ENCODE peak calls at places on chromosomes 5 and 9, in ten cellular contexts. One of them, this sample, is unnamed.
A peak's percentile ranks its signal among the peaks of the same experiment; 100 is the strongest.

GRCh38 chr9:131577005-131578000 is 32.0 kb downstream of the PRRT1B start:
- DNase-seq in dorsolateral prefrontal cortex: no peak
- DNase-seq in AG04449: no peak
- DNase-seq in brain microvascular endothelial cell: no peak
- DNase-seq in transverse colon: no peak
- DNase-seq in suprapubic skin: no peak
- DNase-seq in bronchial epithelial cell: no peak
- DNase-seq in endothelial cell of umbilical vein: no peak
- DNase-seq in A549: no peak
- DNase-seq in fibroblast of the aortic adventitia: no peak
- DNase-seq in this sample: no peak

GRCh38 chr9:110767559-110768063 is 99.0 kb downstream of the MUSK start:
- DNase-seq in dorsolateral prefrontal cortex: no peak
- DNase-seq in AG04449: no peak
- DNase-seq in brain microvascular endothelial cell: peak; percentile 46
- DNase-seq in transverse colon: peak; percentile 28
- DNase-seq in suprapubic skin: no peak
- DNase-seq in bronchial epithelial cell: no peak
- DNase-seq in endothelial cell of umbilical vein: no peak
- DNase-seq in A549: no peak
- DNase-seq in fibroblast of the aortic adventitia: peak; percentile 96
- DNase-seq in this sample: no peak

GRCh38 chr9:107612136-107612535 is 122.6 kb upstream of the KLF4 start:
- DNase-seq in dorsolateral prefrontal cortex: no peak
- DNase-seq in AG04449: no peak
- DNase-seq in brain microvascular endothelial cell: no peak
- DNase-seq in transverse colon: no peak
- DNase-seq in suprapubic skin: peak; percentile 89
- DNase-seq in bronchial epithelial cell: no peak
- DNase-seq in endothelial cell of umbilical vein: no peak
- DNase-seq in A549: no peak
- DNase-seq in fibroblast of the aortic adventitia: peak; percentile 79
- DNase-seq in this sample: no peak

GRCh38 chr9:111056554-111056953 is 18.3 kb upstream of the LPAR1 start:
- DNase-seq in dorsolateral prefrontal cortex: no peak
- DNase-seq in AG04449: no peak
- DNase-seq in brain microvascular endothelial cell: no peak
- DNase-seq in transverse colon: no peak
- DNase-seq in suprapubic skin: no peak
- DNase-seq in bronchial epithelial cell: no peak
- DNase-seq in endothelial cell of umbilical vein: peak; percentile 37
- DNase-seq in A549: no peak
- DNase-seq in fibroblast of the aortic adventitia: peak; percentile 64
- DNase-seq in this sample: no peak

GRCh38 chr9:128192601-128193371 is 1.4 kb upstream of the CIZ1 start:
- DNase-seq in dorsolateral prefrontal cortex: peak; percentile 82
- DNase-seq in AG04449: no peak
- DNase-seq in brain microvascular endothelial cell: peak; percentile 68
- DNase-seq in transverse colon: peak; percentile 92
- DNase-seq in suprapubic skin: peak; percentile 91
- DNase-seq in bronchial epithelial cell: peak; percentile 89
- DNase-seq in endothelial cell of umbilical vein: peak; percentile 95
- DNase-seq in A549: peak; percentile 88
- DNase-seq in fibroblast of the aortic adventitia: peak; percentile 89
- DNase-seq in this sample: peak; percentile 97

GRCh38 chr5:849651-850301 is 1.0 kb downstream of the ZDHHC11 start:
- DNase-seq in dorsolateral prefrontal cortex: no peak
- DNase-seq in AG04449: no peak
- DNase-seq in brain microvascular endothelial cell: no peak
- DNase-seq in transverse colon: no peak
- DNase-seq in suprapubic skin: peak; percentile 54
- DNase-seq in bronchial epithelial cell: no peak
- DNase-seq in endothelial cell of umbilical vein: no peak
- DNase-seq in A549: no peak
- DNase-seq in fibroblast of the aortic adventitia: no peak
- DNase-seq in this sample: peak; percentile 49

GRCh38 chr9:76374702-76375543 is 19.3 kb downstream of the RFK start:
- DNase-seq in dorsolateral prefrontal cortex: no peak
- DNase-seq in AG04449: peak; percentile 63
- DNase-seq in brain microvascular endothelial cell: peak; percentile 80
- DNase-seq in transverse colon: peak; percentile 92
- DNase-seq in suprapubic skin: no peak
- DNase-seq in bronchial epithelial cell: peak; percentile 96
- DNase-seq in endothelial cell of umbilical vein: peak; percentile 96
- DNase-seq in A549: peak; percentile 94
- DNase-seq in fibroblast of the aortic adventitia: peak; percentile 94
- DNase-seq in this sample: peak; percentile 97

GRCh38 chr5:168472329-168472728 is 13.9 kb upstream of the RARS1 start:
- DNase-seq in dorsolateral prefrontal cortex: no peak
- DNase-seq in AG04449: peak; percentile 91
- DNase-seq in brain microvascular endothelial cell: peak; percentile 94
- DNase-seq in transverse colon: no peak
- DNase-seq in suprapubic skin: no peak
- DNase-seq in bronchial epithelial cell: peak; percentile 85
- DNase-seq in endothelial cell of umbilical vein: no peak
- DNase-seq in A549: no peak
- DNase-seq in fibroblast of the aortic adventitia: peak; percentile 91
- DNase-seq in this sample: no peak

GRCh38 chr5:132086277-132086794 is 12.7 kb downstream of the CSF2 start:
- DNase-seq in dorsolateral prefrontal cortex: peak; percentile 24
- DNase-seq in AG04449: no peak
- DNase-seq in brain microvascular endothelial cell: peak; percentile 92
- DNase-seq in transverse colon: no peak
- DNase-seq in suprapubic skin: peak; percentile 56
- DNase-seq in bronchial epithelial cell: peak; percentile 94
- DNase-seq in endothelial cell of umbilical vein: peak; percentile 99
- DNase-seq in A549: peak; percentile 44
- DNase-seq in fibroblast of the aortic adventitia: peak; percentile 97
- DNase-seq in this sample: no peak

GRCh38 chr9:136860529-136860928 is 5.6 kb downstream of the EDF1 start:
- DNase-seq in dorsolateral prefrontal cortex: no peak
- DNase-seq in AG04449: no peak
- DNase-seq in brain microvascular endothelial cell: no peak
- DNase-seq in transverse colon: peak; percentile 42
- DNase-seq in suprapubic skin: no peak
- DNase-seq in bronchial epithelial cell: no peak
- DNase-seq in endothelial cell of umbilical vein: no peak
- DNase-seq in A549: no peak
- DNase-seq in fibroblast of the aortic adventitia: no peak
- DNase-seq in this sample: peak; percentile 53

GRCh38 chr5:29367176-29367833 is 1826.2 kb upstream of the CDH6 start:
- DNase-seq in dorsolateral prefrontal cortex: no peak
- DNase-seq in AG04449: no peak
- DNase-seq in brain microvascular endothelial cell: no peak
- DNase-seq in transverse colon: no peak
- DNase-seq in suprapubic skin: no peak
- DNase-seq in bronchial epithelial cell: no peak
- DNase-seq in endothelial cell of umbilical vein: no peak
- DNase-seq in A549: no peak
- DNase-seq in fibroblast of the aortic adventitia: no peak
- DNase-seq in this sample: no peak

GRCh38 chr9:120418315-120418714 is 161.7 kb downstream of the CDK5RAP2 start:
- DNase-seq in dorsolateral prefrontal cortex: no peak
- DNase-seq in AG04449: no peak
- DNase-seq in brain microvascular endothelial cell: no peak
- DNase-seq in transverse colon: no peak
- DNase-seq in suprapubic skin: no peak
- DNase-seq in bronchial epithelial cell: no peak
- DNase-seq in endothelial cell of umbilical vein: no peak
- DNase-seq in A549: no peak
- DNase-seq in fibroblast of the aortic adventitia: no peak
- DNase-seq in this sample: no peak

GRCh38 chr5:11385251-11385900 is 518.9 kb downstream of the CTNND2 start:
- DNase-seq in dorsolateral prefrontal cortex: no peak
- DNase-seq in AG04449: no peak
- DNase-seq in brain microvascular endothelial cell: no peak
- DNase-seq in transverse colon: no peak
- DNase-seq in suprapubic skin: no peak
- DNase-seq in bronchial epithelial cell: no peak
- DNase-seq in endothelial cell of umbilical vein: no peak
- DNase-seq in A549: no peak
- DNase-seq in fibroblast of the aortic adventitia: no peak
- DNase-seq in this sample: no peak
- H3K4me3 ChIP-seq in dorsolateral prefrontal cortex: peak overlapping the region; percentile 61
- H3K4me3 ChIP-seq in AG04449: peak overlapping the region; percentile 23
- H3K4me3 ChIP-seq in brain microvascular endothelial cell: peak overlapping the region; percentile 10
- H3K4me3 ChIP-seq in transverse colon: peak overlapping the region; percentile 35
- H3K4me3 ChIP-seq in suprapubic skin: peak overlapping the region; percentile 42
- H3K4me3 ChIP-seq in bronchial epithelial cell: no peak overlapping the region
- H3K4me3 ChIP-seq in endothelial cell of umbilical vein: no peak overlapping the region
- H3K4me3 ChIP-seq in A549: peak overlapping the region; percentile 35
- H3K4me3 ChIP-seq in fibroblast of the aortic adventitia: no peak overlapping the region
- H3K4me3 ChIP-seq in this sample: no peak overlapping the region

GRCh38 chr9:122347348-122348287 is 23.2 kb upstream of the PTGS1 start:
- DNase-seq in dorsolateral prefrontal cortex: no peak
- DNase-seq in AG04449: no peak
- DNase-seq in brain microvascular endothelial cell: no peak
- DNase-seq in transverse colon: peak; percentile 65
- DNase-seq in suprapubic skin: no peak
- DNase-seq in bronchial epithelial cell: peak; percentile 50
- DNase-seq in endothelial cell of umbilical vein: no peak
- DNase-seq in A549: peak; percentile 38
- DNase-seq in fibroblast of the aortic adventitia: peak; percentile 48
- DNase-seq in this sample: peak; percentile 73
- H3K4me3 ChIP-seq in dorsolateral prefrontal cortex: peak overlapping the region; percentile 56
- H3K4me3 ChIP-seq in AG04449: peak overlapping the region; percentile 51
- H3K4me3 ChIP-seq in brain microvascular endothelial cell: peak overlapping the region; percentile 57
- H3K4me3 ChIP-seq in transverse colon: peak overlapping the region; percentile 58
- H3K4me3 ChIP-seq in suprapubic skin: peak overlapping the region; percentile 57
- H3K4me3 ChIP-seq in bronchial epithelial cell: peak overlapping the region; percentile 40
- H3K4me3 ChIP-seq in endothelial cell of umbilical vein: peak overlapping the region; percentile 33
- H3K4me3 ChIP-seq in A549: peak overlapping the region; percentile 49
- H3K4me3 ChIP-seq in fibroblast of the aortic adventitia: peak overlapping the region; percentile 54
- H3K4me3 ChIP-seq in this sample: peak overlapping the region; percentile 59

DNA sequence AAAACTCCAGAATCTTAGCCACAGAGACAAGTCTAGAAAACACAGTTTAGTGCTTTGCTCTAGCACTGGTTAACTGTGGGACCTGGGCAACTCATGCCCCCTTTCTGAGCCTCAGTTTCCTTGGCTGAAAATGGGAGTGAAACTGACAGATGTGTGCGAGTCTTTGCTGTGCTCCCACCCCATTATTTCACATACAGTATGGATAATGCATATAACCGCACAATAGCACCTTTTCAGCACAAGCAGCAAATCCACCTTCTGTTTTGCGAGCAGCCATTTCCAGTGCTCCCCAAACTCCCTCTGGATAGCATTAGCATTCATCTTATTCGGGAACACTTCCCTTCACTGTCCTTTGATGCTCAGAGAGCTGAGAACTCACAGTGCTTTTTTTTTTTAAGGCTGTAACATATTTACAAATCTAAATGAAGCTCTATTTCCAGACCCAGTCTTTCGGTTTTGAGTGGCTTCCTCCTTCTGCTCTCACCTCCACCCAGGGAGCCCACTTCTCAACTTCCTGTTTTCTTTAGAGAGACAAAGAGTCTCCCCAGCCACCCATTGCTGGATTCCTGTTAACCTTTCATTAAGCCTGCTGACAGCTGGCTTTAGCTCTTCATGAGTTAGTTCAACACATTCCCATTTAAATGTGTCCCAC is 49.2 kb downstream of the TIMD4 start:
- DNase-seq in dorsolateral prefrontal cortex: no peak
- DNase-seq in AG04449: no peak
- DNase-seq in brain microvascular endothelial cell: no peak
- DNase-seq in transverse colon: peak; percentile 38
- DNase-seq in suprapubic skin: no peak
- DNase-seq in bronchial epithelial cell: no peak
- DNase-seq in endothelial cell of umbilical vein: no peak
- DNase-seq in A549: no peak
- DNase-seq in fibroblast of the aortic adventitia: no peak
- DNase-seq in this sample: peak; percentile 18
- H3K4me3 ChIP-seq in dorsolateral prefrontal cortex: no peak overlapping the region
- H3K4me3 ChIP-seq in AG04449: no peak overlapping the region
- H3K4me3 ChIP-seq in brain microvascular endothelial cell: no peak overlapping the region
- H3K4me3 ChIP-seq in transverse colon: no peak overlapping the region
- H3K4me3 ChIP-seq in suprapubic skin: no peak overlapping the region
- H3K4me3 ChIP-seq in bronchial epithelial cell: no peak overlapping the region
- H3K4me3 ChIP-seq in endothelial cell of umbilical vein: no peak overlapping the region
- H3K4me3 ChIP-seq in A549: no peak overlapping the region
- H3K4me3 ChIP-seq in fibroblast of the aortic adventitia: no peak overlapping the region
- H3K4me3 ChIP-seq in this sample: no peak overlapping the region

GRCh38 chr9:135088348-135088978 is 995 bp downstream of the OLFM1 start:
- DNase-seq in dorsolateral prefrontal cortex: peak; percentile 46
- DNase-seq in AG04449: no peak
- DNase-seq in brain microvascular endothelial cell: no peak
- DNase-seq in transverse colon: no peak
- DNase-seq in suprapubic skin: no peak
- DNase-seq in bronchial epithelial cell: no peak
- DNase-seq in endothelial cell of umbilical vein: no peak
- DNase-seq in A549: no peak
- DNase-seq in fibroblast of the aortic adventitia: no peak
- DNase-seq in this sample: no peak
- H3K4me3 ChIP-seq in dorsolateral prefrontal cortex: peak overlapping the region; percentile 48
- H3K4me3 ChIP-seq in AG04449: no peak overlapping the region
- H3K4me3 ChIP-seq in brain microvascular endothelial cell: no peak overlapping the region
- H3K4me3 ChIP-seq in transverse colon: peak overlapping the region; percentile 47
- H3K4me3 ChIP-seq in suprapubic skin: peak overlapping the region; percentile 50
- H3K4me3 ChIP-seq in bronchial epithelial cell: no peak overlapping the region
- H3K4me3 ChIP-seq in endothelial cell of umbilical vein: no peak overlapping the region
- H3K4me3 ChIP-seq in A549: peak overlapping the region; percentile 53
- H3K4me3 ChIP-seq in fibroblast of the aortic adventitia: no peak overlapping the region
- H3K4me3 ChIP-seq in this sample: no peak overlapping the region

GRCh38 chr9:81855538-81855937 is 72.7 kb upstream of the SPATA31D4 start:
- DNase-seq in dorsolateral prefrontal cortex: no peak
- DNase-seq in AG04449: peak; percentile 36
- DNase-seq in brain microvascular endothelial cell: peak; percentile 72
- DNase-seq in transverse colon: no peak
- DNase-seq in suprapubic skin: no peak
- DNase-seq in bronchial epithelial cell: peak; percentile 49
- DNase-seq in endothelial cell of umbilical vein: no peak
- DNase-seq in A549: no peak
- DNase-seq in fibroblast of the aortic adventitia: peak; percentile 30
- DNase-seq in this sample: no peak
- H3K4me3 ChIP-seq in dorsolateral prefrontal cortex: no peak overlapping the region
- H3K4me3 ChIP-seq in AG04449: no peak overlapping the region
- H3K4me3 ChIP-seq in brain microvascular endothelial cell: no peak overlapping the region
- H3K4me3 ChIP-seq in transverse colon: no peak overlapping the region
- H3K4me3 ChIP-seq in suprapubic skin: no peak overlapping the region
- H3K4me3 ChIP-seq in bronchial epithelial cell: no peak overlapping the region
- H3K4me3 ChIP-seq in endothelial cell of umbilical vein: no peak overlapping the region
- H3K4me3 ChIP-seq in A549: no peak overlapping the region
- H3K4me3 ChIP-seq in fibroblast of the aortic adventitia: no peak overlapping the region
- H3K4me3 ChIP-seq in this sample: no peak overlapping the region